ENCODE peak calls at places on chromosomes 2 and 18, in nine cellular contexts. One of them, this sample, is unnamed.

GRCh38 chr2:134549104-134549503 is 169.7 kb downstream of the TMEM163 start:
- DNase-seq in CD4-positive, alpha-beta T cell: no peak
- DNase-seq in heart left ventricle: no peak
- DNase-seq in upper lobe of left lung: no peak
- DNase-seq in spleen: no peak
- DNase-seq in MM.1S: no peak
- DNase-seq in uterus: peak
- DNase-seq in IMR-90: peak
- DNase-seq in esophagus squamous epithelium: no peak
- DNase-seq in this sample: no peak

GRCh38 chr18:10142056-10142455 is 228.2 kb downstream of the VAPA start:
- DNase-seq in CD4-positive, alpha-beta T cell: no peak
- DNase-seq in heart left ventricle: no peak
- DNase-seq in upper lobe of left lung: no peak
- DNase-seq in spleen: no peak
- DNase-seq in MM.1S: no peak
- DNase-seq in uterus: no peak
- DNase-seq in IMR-90: no peak
- DNase-seq in esophagus squamous epithelium: no peak
- DNase-seq in this sample: no peak

GRCh38 chr2:227829337-227829736 is 15.7 kb downstream of the CCL20 start:
- DNase-seq in CD4-positive, alpha-beta T cell: no peak
- DNase-seq in heart left ventricle: no peak
- DNase-seq in upper lobe of left lung: no peak
- DNase-seq in spleen: no peak
- DNase-seq in MM.1S: no peak
- DNase-seq in uterus: no peak
- DNase-seq in IMR-90: no peak
- DNase-seq in esophagus squamous epithelium: no peak
- DNase-seq in this sample: no peak

GRCh38 chr2:190993292-190993643 is 20.7 kb downstream of the STAT1 start:
- DNase-seq in CD4-positive, alpha-beta T cell: no peak
- DNase-seq in heart left ventricle: no peak
- DNase-seq in upper lobe of left lung: no peak
- DNase-seq in spleen: no peak
- DNase-seq in MM.1S: no peak
- DNase-seq in uterus: no peak
- DNase-seq in IMR-90: no peak
- DNase-seq in esophagus squamous epithelium: no peak
- DNase-seq in this sample: no peak

GRCh38 chr2:185738679-185739472 is at the start of gene FSIP2:
- DNase-seq in CD4-positive, alpha-beta T cell: no peak
- DNase-seq in heart left ventricle: peak
- DNase-seq in upper lobe of left lung: peak
- DNase-seq in spleen: peak
- DNase-seq in MM.1S: peak
- DNase-seq in uterus: peak
- DNase-seq in IMR-90: peak
- DNase-seq in esophagus squamous epithelium: no peak
- DNase-seq in this sample: peak

GRCh38 chr2:17334300-17334699 is 183.9 kb downstream of the RAD51AP2 start:
- DNase-seq in CD4-positive, alpha-beta T cell: no peak
- DNase-seq in heart left ventricle: no peak
- DNase-seq in upper lobe of left lung: no peak
- DNase-seq in spleen: no peak
- DNase-seq in MM.1S: no peak
- DNase-seq in uterus: no peak
- DNase-seq in IMR-90: no peak
- DNase-seq in esophagus squamous epithelium: no peak
- DNase-seq in this sample: no peak

GRCh38 chr2:58638256-58638795 is 397.2 kb upstream of the FANCL start:
- DNase-seq in CD4-positive, alpha-beta T cell: no peak
- DNase-seq in heart left ventricle: no peak
- DNase-seq in upper lobe of left lung: no peak
- DNase-seq in spleen: no peak
- DNase-seq in MM.1S: no peak
- DNase-seq in uterus: no peak
- DNase-seq in IMR-90: no peak
- DNase-seq in esophagus squamous epithelium: no peak
- DNase-seq in this sample: no peak

GRCh38 chr18:21262979-21263378 is 20.9 kb downstream of the GREB1L start:
- DNase-seq in CD4-positive, alpha-beta T cell: no peak
- DNase-seq in heart left ventricle: no peak
- DNase-seq in upper lobe of left lung: no peak
- DNase-seq in spleen: no peak
- DNase-seq in MM.1S: no peak
- DNase-seq in uterus: no peak
- DNase-seq in IMR-90: no peak
- DNase-seq in esophagus squamous epithelium: no peak
- DNase-seq in this sample: no peak

GRCh38 chr2:121095257-121096080 is 189.5 kb downstream of the TFCP2L1 start:
- DNase-seq in CD4-positive, alpha-beta T cell: no peak
- DNase-seq in heart left ventricle: peak
- DNase-seq in upper lobe of left lung: peak
- DNase-seq in spleen: peak
- DNase-seq in MM.1S: peak
- DNase-seq in uterus: no peak
- DNase-seq in IMR-90: peak
- DNase-seq in esophagus squamous epithelium: no peak
- DNase-seq in this sample: peak

GRCh38 chr2:226410212-226410611 is 389.4 kb downstream of the IRS1 start:
- DNase-seq in CD4-positive, alpha-beta T cell: no peak
- DNase-seq in heart left ventricle: no peak
- DNase-seq in upper lobe of left lung: no peak
- DNase-seq in spleen: no peak
- DNase-seq in MM.1S: no peak
- DNase-seq in uterus: no peak
- DNase-seq in IMR-90: peak
- DNase-seq in esophagus squamous epithelium: no peak
- DNase-seq in this sample: no peak

GRCh38 chr2:143564419-143564818 is 435.2 kb downstream of the ARHGAP15 start:
- DNase-seq in CD4-positive, alpha-beta T cell: no peak
- DNase-seq in heart left ventricle: no peak
- DNase-seq in upper lobe of left lung: no peak
- DNase-seq in spleen: no peak
- DNase-seq in MM.1S: no peak
- DNase-seq in uterus: no peak
- DNase-seq in IMR-90: no peak
- DNase-seq in esophagus squamous epithelium: no peak
- DNase-seq in this sample: peak

GRCh38 chr18:5630057-5630765 is 86.4 kb upstream of the EPB41L3 start:
- DNase-seq in CD4-positive, alpha-beta T cell: peak
- DNase-seq in heart left ventricle: peak
- DNase-seq in upper lobe of left lung: peak
- DNase-seq in spleen: peak
- DNase-seq in MM.1S: peak
- DNase-seq in uterus: peak
- DNase-seq in IMR-90: peak
- DNase-seq in esophagus squamous epithelium: no peak
- DNase-seq in this sample: peak

GRCh38 chr2:189854956-189855355 is 70.7 kb downstream of the PMS1 start:
- DNase-seq in CD4-positive, alpha-beta T cell: no peak
- DNase-seq in heart left ventricle: no peak
- DNase-seq in upper lobe of left lung: no peak
- DNase-seq in spleen: no peak
- DNase-seq in MM.1S: no peak
- DNase-seq in uterus: no peak
- DNase-seq in IMR-90: peak
- DNase-seq in esophagus squamous epithelium: no peak
- DNase-seq in this sample: no peak

GRCh38 chr2:203225423-203226039 is 13.3 kb upstream of the CYP20A1 start:
- DNase-seq in CD4-positive, alpha-beta T cell: no peak
- DNase-seq in heart left ventricle: no peak
- DNase-seq in upper lobe of left lung: no peak
- DNase-seq in spleen: peak
- DNase-seq in MM.1S: peak
- DNase-seq in uterus: no peak
- DNase-seq in IMR-90: peak
- DNase-seq in esophagus squamous epithelium: no peak
- DNase-seq in this sample: no peak

GRCh38 chr2:112938904-112939303 is 27.9 kb downstream of the IL37 start:
- DNase-seq in CD4-positive, alpha-beta T cell: no peak
- DNase-seq in heart left ventricle: no peak
- DNase-seq in upper lobe of left lung: no peak
- DNase-seq in spleen: no peak
- DNase-seq in MM.1S: no peak
- DNase-seq in uterus: no peak
- DNase-seq in IMR-90: peak
- DNase-seq in esophagus squamous epithelium: no peak
- DNase-seq in this sample: no peak

GRCh38 chr2:95372216-95372829 is 30.2 kb upstream of the FAHD2A start:
- DNase-seq in CD4-positive, alpha-beta T cell: no peak
- DNase-seq in heart left ventricle: no peak
- DNase-seq in upper lobe of left lung: no peak
- DNase-seq in spleen: no peak
- DNase-seq in MM.1S: no peak
- DNase-seq in uterus: peak
- DNase-seq in IMR-90: no peak
- DNase-seq in esophagus squamous epithelium: no peak
- DNase-seq in this sample: no peak

GRCh38 chr2:16160281-16161084 is 220.1 kb downstream of the MYCN start:
- DNase-seq in CD4-positive, alpha-beta T cell: no peak
- DNase-seq in heart left ventricle: no peak
- DNase-seq in upper lobe of left lung: no peak
- DNase-seq in spleen: no peak
- DNase-seq in MM.1S: no peak
- DNase-seq in uterus: no peak
- DNase-seq in IMR-90: no peak
- DNase-seq in esophagus squamous epithelium: no peak
- DNase-seq in this sample: no peak

DNA sequence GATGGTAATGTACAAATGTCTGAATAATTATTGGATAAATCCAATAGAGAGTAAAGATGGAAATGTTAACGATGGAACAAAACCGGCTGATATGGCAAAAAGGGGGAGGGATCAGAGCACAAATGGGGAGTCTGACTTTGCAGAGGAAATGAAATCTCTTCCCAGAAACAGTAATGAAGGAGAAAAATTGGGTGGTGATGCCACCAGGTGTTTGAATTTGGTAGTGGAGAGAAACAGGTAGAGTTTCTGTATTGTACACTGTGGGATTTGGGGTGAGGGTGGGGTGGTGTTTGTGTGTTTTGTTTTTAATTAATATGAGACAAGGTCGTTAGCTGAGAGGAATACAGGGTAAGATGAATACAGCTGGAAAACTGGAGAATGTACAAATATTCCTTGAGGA is 20.4 kb upstream of the XDH start:
- DNase-seq in CD4-positive, alpha-beta T cell: no peak
- DNase-seq in heart left ventricle: no peak
- DNase-seq in upper lobe of left lung: no peak
- DNase-seq in spleen: no peak
- DNase-seq in MM.1S: no peak
- DNase-seq in uterus: no peak
- DNase-seq in IMR-90: peak
- DNase-seq in esophagus squamous epithelium: no peak
- DNase-seq in this sample: no peak
- TF ChIP-seq CTCF in CD4-positive, alpha-beta T cell: no peak
- TF ChIP-seq CTCF in heart left ventricle: no peak
- TF ChIP-seq CTCF in upper lobe of left lung: no peak
- TF ChIP-seq CTCF in spleen: no peak
- TF ChIP-seq CTCF in MM.1S: peak
- TF ChIP-seq CTCF in uterus: no peak
- TF ChIP-seq CTCF in IMR-90: peak
- TF ChIP-seq CTCF in esophagus squamous epithelium: peak
- TF ChIP-seq CTCF in this sample: no peak

DNA sequence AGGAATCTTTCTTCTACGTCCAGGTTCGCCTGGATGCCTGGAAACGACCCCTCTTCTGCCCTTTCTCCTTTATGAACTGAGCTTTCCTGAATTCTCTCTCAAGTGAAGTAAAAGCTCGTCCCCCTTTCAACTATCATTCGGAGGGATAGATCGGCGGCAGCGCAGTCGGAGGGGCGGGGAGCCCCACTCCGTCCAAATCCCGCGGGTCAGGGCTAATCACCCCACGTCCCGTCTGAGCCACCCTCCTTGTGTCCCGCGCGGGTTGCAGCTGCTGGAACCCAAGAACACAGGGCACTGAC is 367 bp downstream of the FBXO48 start:
- DNase-seq in CD4-positive, alpha-beta T cell: no peak
- DNase-seq in heart left ventricle: no peak
- DNase-seq in upper lobe of left lung: no peak
- DNase-seq in spleen: no peak
- DNase-seq in MM.1S: no peak
- DNase-seq in uterus: no peak
- DNase-seq in IMR-90: no peak
- DNase-seq in esophagus squamous epithelium: no peak
- DNase-seq in this sample: no peak
- TF ChIP-seq CTCF in CD4-positive, alpha-beta T cell: no peak
- TF ChIP-seq CTCF in heart left ventricle: no peak
- TF ChIP-seq CTCF in upper lobe of left lung: no peak
- TF ChIP-seq CTCF in spleen: no peak
- TF ChIP-seq CTCF in MM.1S: no peak
- TF ChIP-seq CTCF in uterus: no peak
- TF ChIP-seq CTCF in IMR-90: no peak
- TF ChIP-seq CTCF in esophagus squamous epithelium: no peak
- TF ChIP-seq CTCF in this sample: no peak

DNA sequence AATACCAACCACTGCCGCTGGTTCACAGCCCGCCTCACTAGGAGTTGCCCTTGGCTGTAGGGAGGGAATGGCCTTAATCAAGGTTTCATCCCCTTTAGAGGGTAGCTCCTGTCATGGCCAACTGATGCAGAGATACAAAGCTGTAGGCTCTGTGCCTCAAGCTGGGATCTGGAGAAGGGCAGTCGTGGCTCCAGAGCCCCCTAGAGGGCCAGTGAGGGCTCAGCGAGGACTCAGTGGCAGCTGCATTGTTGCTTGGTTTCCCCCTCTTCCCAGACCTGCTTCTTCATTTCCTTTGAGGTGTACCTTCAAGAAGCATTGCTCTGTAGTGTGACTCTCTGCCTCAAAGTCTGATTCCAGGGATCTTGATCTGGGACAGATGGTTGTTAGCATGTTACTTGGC is 302.1 kb downstream of the LPIN1 start:
- DNase-seq in CD4-positive, alpha-beta T cell: no peak
- DNase-seq in heart left ventricle: no peak
- DNase-seq in upper lobe of left lung: no peak
- DNase-seq in spleen: no peak
- DNase-seq in MM.1S: no peak
- DNase-seq in uterus: no peak
- DNase-seq in IMR-90: no peak
- DNase-seq in esophagus squamous epithelium: no peak
- DNase-seq in this sample: no peak
- TF ChIP-seq CTCF in CD4-positive, alpha-beta T cell: no peak
- TF ChIP-seq CTCF in heart left ventricle: no peak
- TF ChIP-seq CTCF in upper lobe of left lung: no peak
- TF ChIP-seq CTCF in spleen: no peak
- TF ChIP-seq CTCF in MM.1S: no peak
- TF ChIP-seq CTCF in uterus: no peak
- TF ChIP-seq CTCF in IMR-90: peak
- TF ChIP-seq CTCF in esophagus squamous epithelium: no peak
- TF ChIP-seq CTCF in this sample: no peak

DNA sequence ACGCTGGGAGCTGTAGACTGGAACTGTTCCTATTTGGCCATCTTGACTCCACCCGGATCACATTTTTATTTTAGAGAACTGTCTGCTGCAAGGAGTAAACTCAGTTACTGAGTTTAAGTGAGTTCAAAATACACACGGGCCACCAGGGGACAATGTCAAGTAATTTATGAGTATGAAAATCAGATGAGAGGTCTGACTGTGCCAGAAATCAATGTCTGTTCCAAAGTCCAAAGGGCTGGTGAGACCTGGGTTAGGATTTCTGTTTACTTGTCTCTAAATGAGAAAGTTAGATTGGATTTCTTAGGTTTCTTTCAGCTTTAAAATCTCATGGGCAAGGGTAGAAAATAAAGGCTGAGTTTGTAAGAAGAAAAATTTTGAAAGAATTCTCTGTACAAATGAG is 465.8 kb upstream of the MEIS1 start:
- DNase-seq in CD4-positive, alpha-beta T cell: no peak
- DNase-seq in heart left ventricle: no peak
- DNase-seq in upper lobe of left lung: no peak
- DNase-seq in spleen: no peak
- DNase-seq in MM.1S: no peak
- DNase-seq in uterus: no peak
- DNase-seq in IMR-90: no peak
- DNase-seq in esophagus squamous epithelium: no peak
- DNase-seq in this sample: no peak
- TF ChIP-seq CTCF in CD4-positive, alpha-beta T cell: no peak
- TF ChIP-seq CTCF in heart left ventricle: no peak
- TF ChIP-seq CTCF in upper lobe of left lung: no peak
- TF ChIP-seq CTCF in spleen: no peak
- TF ChIP-seq CTCF in MM.1S: no peak
- TF ChIP-seq CTCF in uterus: no peak
- TF ChIP-seq CTCF in IMR-90: no peak
- TF ChIP-seq CTCF in esophagus squamous epithelium: no peak
- TF ChIP-seq CTCF in this sample: no peak

This sample was measured in GM13976.